ENCODE peak calls at places on chromosomes 12 and 14, in five cellular contexts. One of them, this sample, is unnamed.

GRCh38 chr14:104082807-104083206 is 2.7 kb upstream of the ASPG start:
- DNase-seq in RPMI7951: no peak
- DNase-seq in lower leg skin: no peak
- DNase-seq in sigmoid colon: no peak
- DNase-seq in suprapubic skin: no peak
- DNase-seq in this sample: no peak

GRCh38 chr12:42410345-42410744 is 84.4 kb downstream of the PPHLN1 start:
- DNase-seq in RPMI7951: no peak
- DNase-seq in lower leg skin: no peak
- DNase-seq in sigmoid colon: no peak
- DNase-seq in suprapubic skin: no peak
- DNase-seq in this sample: no peak

GRCh38 chr14:104094709-104095425 is 9.4 kb downstream of the ASPG start:
- DNase-seq in RPMI7951: no peak
- DNase-seq in lower leg skin: no peak
- DNase-seq in sigmoid colon: no peak
- DNase-seq in suprapubic skin: no peak
- DNase-seq in this sample: no peak

GRCh38 chr14:69129264-69129880 is 23.5 kb downstream of the DCAF5 start:
- DNase-seq in RPMI7951: peak
- DNase-seq in lower leg skin: peak
- DNase-seq in sigmoid colon: peak
- DNase-seq in suprapubic skin: no peak
- DNase-seq in this sample: peak

GRCh38 chr14:67636361-67636919 is 16.7 kb downstream of the ARG2 start:
- DNase-seq in RPMI7951: peak
- DNase-seq in lower leg skin: no peak
- DNase-seq in sigmoid colon: no peak
- DNase-seq in suprapubic skin: no peak
- DNase-seq in this sample: no peak

GRCh38 chr12:111570090-111570961 is 28.8 kb downstream of the ATXN2 start:
- DNase-seq in RPMI7951: peak
- DNase-seq in lower leg skin: no peak
- DNase-seq in sigmoid colon: no peak
- DNase-seq in suprapubic skin: no peak
- DNase-seq in this sample: no peak

GRCh38 chr14:103385994-103386491 is 828 bp downstream of the MARK3 start:
- DNase-seq in RPMI7951: no peak
- DNase-seq in lower leg skin: peak
- DNase-seq in sigmoid colon: peak
- DNase-seq in suprapubic skin: no peak
- DNase-seq in this sample: peak

GRCh38 chr14:60768602-60769001 is 34.0 kb downstream of the MNAT1 start:
- DNase-seq in RPMI7951: no peak
- DNase-seq in lower leg skin: no peak
- DNase-seq in sigmoid colon: no peak
- DNase-seq in suprapubic skin: no peak
- DNase-seq in this sample: no peak

GRCh38 chr12:117792471-117792870 is 176.3 kb downstream of the KSR2 start:
- DNase-seq in RPMI7951: peak
- DNase-seq in lower leg skin: no peak
- DNase-seq in sigmoid colon: no peak
- DNase-seq in suprapubic skin: no peak
- DNase-seq in this sample: no peak

GRCh38 chr12:124109760-124110159 is 136.7 kb downstream of the ZNF664 start:
- DNase-seq in RPMI7951: peak
- DNase-seq in lower leg skin: no peak
- DNase-seq in sigmoid colon: no peak
- DNase-seq in suprapubic skin: no peak
- DNase-seq in this sample: no peak

GRCh38 chr14:51430600-51430999 is 190.6 kb downstream of the TMX1 start:
- DNase-seq in RPMI7951: peak
- DNase-seq in lower leg skin: no peak
- DNase-seq in sigmoid colon: no peak
- DNase-seq in suprapubic skin: no peak
- DNase-seq in this sample: no peak

GRCh38 chr12:49428652-49429549 is 61.6 kb downstream of the SPATS2 start:
- DNase-seq in RPMI7951: peak
- DNase-seq in lower leg skin: no peak
- DNase-seq in sigmoid colon: no peak
- DNase-seq in suprapubic skin: no peak
- DNase-seq in this sample: no peak

GRCh38 chr12:51409846-51410245 is 14.8 kb upstream of the SLC4A8 start:
- DNase-seq in RPMI7951: no peak
- DNase-seq in lower leg skin: no peak
- DNase-seq in sigmoid colon: no peak
- DNase-seq in suprapubic skin: no peak
- DNase-seq in this sample: no peak

GRCh38 chr14:69848903-69849391 is 30.3 kb upstream of the SMOC1 start:
- DNase-seq in RPMI7951: no peak
- DNase-seq in lower leg skin: no peak
- DNase-seq in sigmoid colon: no peak
- DNase-seq in suprapubic skin: no peak
- DNase-seq in this sample: no peak

GRCh38 chr12:4974217-4974616 is 64.5 kb downstream of the KCNA1 start:
- DNase-seq in RPMI7951: no peak
- DNase-seq in lower leg skin: peak
- DNase-seq in sigmoid colon: no peak
- DNase-seq in suprapubic skin: no peak
- DNase-seq in this sample: no peak

GRCh38 chr12:96051756-96052155 is 16.4 kb upstream of the LTA4H start:
- DNase-seq in RPMI7951: no peak
- DNase-seq in lower leg skin: no peak
- DNase-seq in sigmoid colon: no peak
- DNase-seq in suprapubic skin: no peak
- DNase-seq in this sample: no peak

GRCh38 chr12:89230376-89231101 is 121.8 kb downstream of the DUSP6 start:
- DNase-seq in RPMI7951: no peak
- DNase-seq in lower leg skin: no peak
- DNase-seq in sigmoid colon: no peak
- DNase-seq in suprapubic skin: no peak
- DNase-seq in this sample: no peak

GRCh38 chr12:130873106-130873795 is 1.4 kb downstream of the RAN start:
- DNase-seq in RPMI7951: no peak
- DNase-seq in lower leg skin: no peak
- DNase-seq in sigmoid colon: no peak
- DNase-seq in suprapubic skin: no peak
- DNase-seq in this sample: no peak

GRCh38 chr12:41108032-41108431 is 80.1 kb upstream of the PDZRN4 start:
- DNase-seq in RPMI7951: no peak
- DNase-seq in lower leg skin: no peak
- DNase-seq in sigmoid colon: peak
- DNase-seq in suprapubic skin: no peak
- DNase-seq in this sample: no peak

GRCh38 chr14:79587875-79588274 is 623.4 kb downstream of the DIO2 start:
- DNase-seq in RPMI7951: no peak
- DNase-seq in lower leg skin: no peak
- DNase-seq in sigmoid colon: no peak
- DNase-seq in suprapubic skin: no peak
- DNase-seq in this sample: no peak

GRCh38 chr14:21852061-21852664 is 178.5 kb upstream of the OR4E1 start:
- DNase-seq in RPMI7951: peak
- DNase-seq in lower leg skin: no peak
- DNase-seq in sigmoid colon: no peak
- DNase-seq in suprapubic skin: no peak
- DNase-seq in this sample: no peak

GRCh38 chr14:75486317-75486716 is 36.0 kb upstream of the BATF start:
- DNase-seq in RPMI7951: no peak
- DNase-seq in lower leg skin: no peak
- DNase-seq in sigmoid colon: no peak
- DNase-seq in suprapubic skin: no peak
- DNase-seq in this sample: no peak

GRCh38 chr12:21774358-21775129 is at the start of gene KCNJ8:
- DNase-seq in RPMI7951: no peak
- DNase-seq in lower leg skin: peak
- DNase-seq in sigmoid colon: peak
- DNase-seq in suprapubic skin: no peak
- DNase-seq in this sample: peak

GRCh38 chr14:68146812-68147211 is 327.2 kb downstream of the RAD51B start:
- DNase-seq in RPMI7951: peak
- DNase-seq in lower leg skin: no peak
- DNase-seq in sigmoid colon: no peak
- DNase-seq in suprapubic skin: no peak
- DNase-seq in this sample: no peak

GRCh38 chr14:55752580-55753365 is 172.8 kb downstream of the KTN1 start:
- DNase-seq in RPMI7951: peak
- DNase-seq in lower leg skin: peak
- DNase-seq in sigmoid colon: no peak
- DNase-seq in suprapubic skin: no peak
- DNase-seq in this sample: no peak

GRCh38 chr14:96090441-96091148 is 51.4 kb downstream of the C14orf132 start:
- DNase-seq in RPMI7951: peak
- DNase-seq in lower leg skin: peak
- DNase-seq in sigmoid colon: peak
- DNase-seq in suprapubic skin: no peak
- DNase-seq in this sample: peak

GRCh38 chr14:49623387-49623786 is 2.8 kb downstream of the MGAT2 start:
- DNase-seq in RPMI7951: no peak
- DNase-seq in lower leg skin: no peak
- DNase-seq in sigmoid colon: no peak
- DNase-seq in suprapubic skin: no peak
- DNase-seq in this sample: no peak

GRCh38 chr12:31440586-31440985 is 114.6 kb upstream of the SINHCAF start:
- DNase-seq in RPMI7951: no peak
- DNase-seq in lower leg skin: no peak
- DNase-seq in sigmoid colon: no peak
- DNase-seq in suprapubic skin: no peak
- DNase-seq in this sample: no peak

GRCh38 chr12:123058471-123058870 is 78.0 kb downstream of the ARL6IP4 start:
- DNase-seq in RPMI7951: no peak
- DNase-seq in lower leg skin: no peak
- DNase-seq in sigmoid colon: no peak
- DNase-seq in suprapubic skin: no peak
- DNase-seq in this sample: no peak

GRCh38 chr14:21090194-21090939 is 8.1 kb downstream of the ZNF219 start:
- DNase-seq in RPMI7951: no peak
- DNase-seq in lower leg skin: no peak
- DNase-seq in sigmoid colon: no peak
- DNase-seq in suprapubic skin: no peak
- DNase-seq in this sample: no peak